ENCODE peak calls at places on chromosomes 2 and 18, in four cellular contexts. One of them, this sample, is unnamed.

GRCh38 chr2:19349911-19350677 is 8.3 kb downstream of the OSR1 start:
- DNase-seq in HFF-Myc: no peak
- DNase-seq in heart left ventricle: peak; percentile 70
- DNase-seq in HL-60: peak; percentile 16
- DNase-seq in this sample: peak; percentile 68

GRCh38 chr2:82819936-82820335 is 1639.1 kb downstream of the SUCLG1 start:
- DNase-seq in HFF-Myc: no peak
- DNase-seq in HL-60: no peak
- DNase-seq in heart left ventricle: no peak
- DNase-seq in this sample: no peak

GRCh38 chr18:76384861-76385680 is 110.0 kb downstream of the ZNF516 start:
- DNase-seq in HL-60: no peak
- DNase-seq in HFF-Myc: no peak
- DNase-seq in heart left ventricle: no peak
- DNase-seq in this sample: no peak

GRCh38 chr2:213559053-213559452 is 274.8 kb downstream of the SPAG16 start:
- DNase-seq in HFF-Myc: no peak
- DNase-seq in heart left ventricle: no peak
- DNase-seq in HL-60: no peak
- DNase-seq in this sample: no peak

GRCh38 chr2:232203936-232204335 is 174.6 kb upstream of the ALPP start:
- DNase-seq in heart left ventricle: no peak
- DNase-seq in HL-60: no peak
- DNase-seq in HFF-Myc: no peak
- DNase-seq in this sample: no peak

GRCh38 chr18:35775887-35776286 is 194.3 kb downstream of the GALNT1 start:
- DNase-seq in HL-60: no peak
- DNase-seq in heart left ventricle: no peak
- DNase-seq in HFF-Myc: no peak
- DNase-seq in this sample: no peak

GRCh38 chr2:69271831-69272257 is 115.2 kb downstream of the GFPT1 start:
- DNase-seq in HFF-Myc: no peak
- DNase-seq in HL-60: peak; percentile 89
- DNase-seq in heart left ventricle: no peak
- DNase-seq in this sample: no peak

GRCh38 chr2:8684421-8684884 is 2.6 kb downstream of the ID2 start:
- DNase-seq in HL-60: no peak
- DNase-seq in HFF-Myc: no peak
- DNase-seq in heart left ventricle: no peak
- DNase-seq in this sample: peak; percentile 58

GRCh38 chr2:221075203-221075602 is 496.9 kb downstream of the EPHA4 start:
- DNase-seq in HL-60: no peak
- DNase-seq in heart left ventricle: no peak
- DNase-seq in HFF-Myc: no peak
- DNase-seq in this sample: no peak

GRCh38 chr2:76316691-76317090 is 606.0 kb upstream of the GCFC2 start:
- DNase-seq in HL-60: no peak
- DNase-seq in HFF-Myc: no peak
- DNase-seq in heart left ventricle: no peak
- DNase-seq in this sample: no peak

GRCh38 chr2:128630974-128631697 is 312.5 kb upstream of the HS6ST1 start:
- DNase-seq in HFF-Myc: no peak
- DNase-seq in heart left ventricle: no peak
- DNase-seq in HL-60: no peak
- DNase-seq in this sample: no peak

GRCh38 chr2:12300927-12301326 is 415.8 kb upstream of the TRIB2 start:
- DNase-seq in HFF-Myc: no peak
- DNase-seq in heart left ventricle: no peak
- DNase-seq in HL-60: no peak
- DNase-seq in this sample: no peak

GRCh38 chr2:113390133-113390849 is 47.2 kb upstream of the ZNG1B start:
- DNase-seq in HL-60: peak; percentile 76
- DNase-seq in heart left ventricle: peak; percentile 33
- DNase-seq in HFF-Myc: peak; percentile 46
- DNase-seq in this sample: peak; percentile 84

GRCh38 chr2:20027715-20028434 is 15.4 kb upstream of the MATN3 start:
- DNase-seq in heart left ventricle: no peak
- DNase-seq in HL-60: no peak
- DNase-seq in HFF-Myc: no peak
- DNase-seq in this sample: no peak

GRCh38 chr18:55488473-55488872 is 99.5 kb downstream of the TCF4 start:
- DNase-seq in HFF-Myc: no peak
- DNase-seq in heart left ventricle: no peak
- DNase-seq in HL-60: no peak
- DNase-seq in this sample: no peak

GRCh38 chr2:117674172-117674571 is 140.3 kb upstream of the DDX18 start:
- DNase-seq in HL-60: no peak
- DNase-seq in heart left ventricle: no peak
- DNase-seq in HFF-Myc: no peak
- DNase-seq in this sample: no peak

GRCh38 chr2:128786800-128787478 is 468.3 kb upstream of the HS6ST1 start:
- DNase-seq in HFF-Myc: no peak
- DNase-seq in heart left ventricle: no peak
- DNase-seq in HL-60: no peak
- DNase-seq in this sample: peak; percentile 11

GRCh38 chr2:48954311-48954710 is 198.8 kb upstream of the LHCGR start:
- DNase-seq in heart left ventricle: no peak
- DNase-seq in HL-60: no peak
- DNase-seq in HFF-Myc: no peak
- DNase-seq in this sample: no peak

GRCh38 chr2:100880730-100881129 is 60.8 kb downstream of the NPAS2 start:
- DNase-seq in HFF-Myc: no peak
- DNase-seq in heart left ventricle: no peak
- DNase-seq in HL-60: no peak
- DNase-seq in this sample: no peak

GRCh38 chr18:23977103-23977502 is 37.5 kb upstream of the TTC39C start:
- DNase-seq in heart left ventricle: no peak
- DNase-seq in HFF-Myc: no peak
- DNase-seq in HL-60: no peak
- DNase-seq in this sample: no peak

GRCh38 chr18:23977709-23978483 is 36.7 kb upstream of the TTC39C start:
- DNase-seq in HFF-Myc: no peak
- DNase-seq in heart left ventricle: no peak
- DNase-seq in HL-60: peak; percentile 66
- DNase-seq in this sample: no peak

GRCh38 chr18:23986610-23987359 is 27.8 kb upstream of the TTC39C start:
- DNase-seq in HL-60: no peak
- DNase-seq in heart left ventricle: no peak
- DNase-seq in HFF-Myc: no peak
- DNase-seq in this sample: no peak

GRCh38 chr18:23982154-23983071 is 32.1 kb upstream of the TTC39C start:
- DNase-seq in HFF-Myc: no peak
- DNase-seq in HL-60: no peak
- DNase-seq in heart left ventricle: peak; percentile 55
- DNase-seq in this sample: peak; percentile 45

DNA sequence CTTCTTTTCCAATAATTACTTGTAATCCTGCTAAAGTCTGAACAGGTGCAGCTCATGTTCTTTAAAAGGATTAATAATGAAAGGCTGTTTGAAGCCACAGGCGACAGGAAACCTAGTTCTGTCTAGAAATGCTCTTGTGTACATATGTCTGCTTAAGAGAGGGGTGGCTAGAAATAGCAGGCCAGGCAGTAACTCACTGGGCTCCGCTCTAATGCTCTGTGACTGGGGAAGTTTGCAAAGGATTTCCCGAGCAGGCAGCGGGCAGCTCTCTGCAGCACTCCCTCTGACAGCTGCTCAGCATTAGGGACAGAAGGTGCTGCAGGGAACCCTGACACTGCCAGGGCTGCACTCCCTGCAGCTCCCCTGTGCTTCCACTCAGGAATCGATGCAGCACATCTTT is 33.2 kb upstream of the TTC39C start:
- DNase-seq in heart left ventricle: no peak
- DNase-seq in HFF-Myc: no peak
- DNase-seq in HL-60: no peak
- DNase-seq in this sample: no peak
- H3K4me3 ChIP-seq in heart left ventricle: no peak overlapping the region
- H3K4me3 ChIP-seq in HFF-Myc: no peak overlapping the region
- H3K4me3 ChIP-seq in HL-60: no peak overlapping the region
- H3K4me3 ChIP-seq in this sample: no peak overlapping the region

DNA sequence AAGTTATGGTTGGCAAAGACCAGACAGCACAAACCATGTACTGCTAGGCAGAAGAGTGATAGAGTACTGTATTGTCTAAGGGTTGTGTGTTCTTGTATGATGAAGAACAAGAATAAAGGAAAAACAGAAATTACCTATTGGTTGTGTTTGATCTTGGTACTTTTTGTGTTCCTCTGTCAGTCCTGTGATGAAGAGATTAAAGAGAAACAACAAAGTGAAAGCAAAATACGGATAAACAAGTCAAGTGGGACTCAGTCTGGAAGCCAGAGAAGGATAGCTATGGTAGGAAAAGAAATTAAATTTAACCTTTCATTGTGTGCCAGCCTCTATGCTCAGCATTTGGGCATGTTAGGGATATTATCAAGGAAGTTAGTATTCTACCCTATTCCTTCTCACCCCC is 413.1 kb downstream of the PARD3B start:
- DNase-seq in HL-60: no peak
- DNase-seq in heart left ventricle: no peak
- DNase-seq in HFF-Myc: no peak
- DNase-seq in this sample: no peak
- H3K4me3 ChIP-seq in HL-60: no peak overlapping the region
- H3K4me3 ChIP-seq in heart left ventricle: no peak overlapping the region
- H3K4me3 ChIP-seq in HFF-Myc: no peak overlapping the region
- H3K4me3 ChIP-seq in this sample: no peak overlapping the region

GRCh38 chr2:38073211-38074005 is 2.5 kb downstream of the CYP1B1 start:
- DNase-seq in heart left ventricle: no peak
- DNase-seq in HFF-Myc: no peak
- DNase-seq in HL-60: no peak
- DNase-seq in this sample: no peak
- H3K4me3 ChIP-seq in heart left ventricle: peak overlapping the region; percentile 76
- H3K4me3 ChIP-seq in HFF-Myc: peak overlapping the region; percentile 48
- H3K4me3 ChIP-seq in HL-60: peak overlapping the region; percentile 53
- H3K4me3 ChIP-seq in this sample: no peak overlapping the region

GRCh38 chr2:222426836-222427130 is 2.4 kb downstream of the SGPP2 start:
- DNase-seq in HL-60: no peak
- DNase-seq in heart left ventricle: no peak
- DNase-seq in HFF-Myc: no peak
- DNase-seq in this sample: no peak
- H3K4me3 ChIP-seq in HL-60: no peak overlapping the region
- H3K4me3 ChIP-seq in heart left ventricle: no peak overlapping the region
- H3K4me3 ChIP-seq in HFF-Myc: no peak overlapping the region
- H3K4me3 ChIP-seq in this sample: no peak overlapping the region

GRCh38 chr2:177332041-177332991 is 60.3 kb upstream of the AGPS start:
- DNase-seq in HFF-Myc: peak; percentile 61
- DNase-seq in HL-60: peak; percentile 79
- DNase-seq in heart left ventricle: peak; percentile 58
- DNase-seq in this sample: peak; percentile 64
- H3K4me3 ChIP-seq in HFF-Myc: no peak overlapping the region
- H3K4me3 ChIP-seq in HL-60: no peak overlapping the region
- H3K4me3 ChIP-seq in heart left ventricle: peak overlapping the region; percentile 24
- H3K4me3 ChIP-seq in this sample: no peak overlapping the region

GRCh38 chr2:285506-285905 is 2.4 kb downstream of the ALKAL2 start:
- DNase-seq in HL-60: no peak
- DNase-seq in HFF-Myc: no peak
- DNase-seq in heart left ventricle: no peak
- DNase-seq in this sample: no peak

GRCh38 chr2:288002-288742 is at the start of gene ALKAL2:
- DNase-seq in heart left ventricle: no peak
- DNase-seq in HFF-Myc: no peak
- DNase-seq in HL-60: no peak
- DNase-seq in this sample: no peak

GRCh38 chr2:287471-287885 is 413 bp downstream of the ALKAL2 start:
- DNase-seq in HL-60: no peak
- DNase-seq in HFF-Myc: no peak
- DNase-seq in heart left ventricle: no peak
- DNase-seq in this sample: no peak

GRCh38 chr2:285990-286389 is 1.9 kb downstream of the ALKAL2 start:
- DNase-seq in heart left ventricle: no peak
- DNase-seq in HL-60: no peak
- DNase-seq in HFF-Myc: no peak
- DNase-seq in this sample: no peak

GRCh38 chr2:286774-287392 is 1.0 kb downstream of the ALKAL2 start:
- DNase-seq in heart left ventricle: no peak
- DNase-seq in HL-60: no peak
- DNase-seq in HFF-Myc: no peak
- DNase-seq in this sample: no peak
- H3K4me3 ChIP-seq in heart left ventricle: peak overlapping the region; percentile 52
- H3K4me3 ChIP-seq in HL-60: no peak overlapping the region
- H3K4me3 ChIP-seq in HFF-Myc: no peak overlapping the region
- H3K4me3 ChIP-seq in this sample: peak overlapping the region; percentile 39

DNA sequence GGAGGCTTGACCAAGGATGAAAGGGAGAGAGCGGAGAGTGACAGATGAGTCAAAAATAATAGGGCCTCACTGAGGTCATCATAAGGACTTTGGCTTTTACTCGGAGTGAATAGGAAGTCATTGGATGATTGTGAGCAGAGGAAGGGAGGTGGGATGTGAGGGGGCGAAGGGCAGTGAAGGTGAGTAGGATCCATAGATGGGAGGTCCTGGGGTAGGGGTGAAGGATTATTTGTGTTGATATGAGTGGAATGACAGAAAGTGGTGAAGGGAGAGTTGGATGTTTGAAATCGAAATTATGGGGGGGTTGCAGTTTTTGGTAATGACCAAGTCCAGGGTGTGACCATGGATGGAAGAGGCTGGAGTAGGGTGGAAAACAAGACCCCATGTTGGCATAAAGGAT is 14.0 kb downstream of the PNO1 start:
- DNase-seq in HL-60: no peak
- DNase-seq in heart left ventricle: no peak
- DNase-seq in HFF-Myc: no peak
- DNase-seq in this sample: no peak
- H3K4me3 ChIP-seq in HL-60: no peak overlapping the region
- H3K4me3 ChIP-seq in heart left ventricle: no peak overlapping the region
- H3K4me3 ChIP-seq in HFF-Myc: no peak overlapping the region
- H3K4me3 ChIP-seq in this sample: no peak overlapping the region